ENCODE peak calls at places on chromosomes 13 and 19, in four cellular contexts. A is lower lobe of right lung, Y is A673, F is mucosa of descending colon. X is an unnamed sample.
A peak's percentile ranks its signal among the peaks of the same experiment; 100 is the strongest.

GRCh38 chr13:90510319-90510718 is 837.2 kb upstream of the MIR17HG start:
- DNase-seq in Y (no peak), A (no peak), F (no peak), X (no peak)

GRCh38 chr13:29159871-29160270 is 339.7 kb downstream of the MTUS2 start:
- DNase-seq in Y (no peak), A (no peak), F (no peak), X (no peak)

GRCh38 chr13:61838568-61838967 is 422.9 kb upstream of the PCDH20 start:
- DNase-seq in A (no peak), F (no peak), Y (no peak), X (no peak)

GRCh38 chr13:39675904-39676303 is 20.4 kb downstream of the COG6 start:
- DNase-seq in Y (no peak), F (no peak), A (no peak), X (no peak)

GRCh38 chr13:38376551-38376950 is 26.9 kb downstream of the UFM1 start:
- DNase-seq in Y (no peak), F (no peak), A (no peak), X (no peak)

GRCh38 chr19:12453495-12453894 is 12.7 kb upstream of the ZNF443 start:
- DNase-seq in F (peak; percentile 60), Y (no peak), A (no peak), X (no peak)

GRCh38 chr19:7870571-7871279 is 3.5 kb downstream of the PRR36 start:
- DNase-seq in F (peak; percentile 79), A (no peak), Y (peak; percentile 89), X (peak; percentile 77)

GRCh38 chr13:73133536-73133935 is 74.7 kb downstream of the KLF5 start:
- DNase-seq in Y (no peak), A (no peak), F (peak; percentile 56), X (no peak)

GRCh38 chr13:113742000-113742441 is 17.0 kb upstream of the TMEM255B start:
- DNase-seq in A (peak; percentile 70), F (peak; percentile 58), Y (peak; percentile 55), X (no peak)

GRCh38 chr19:30326076-30326710 is 46.0 kb upstream of the ZNF536 start:
- DNase-seq in A (no peak), Y (no peak), F (no peak), X (no peak)

GRCh38 chr19:18605546-18606280 is 886 bp downstream of the CRLF1 start:
- DNase-seq in F (no peak), Y (no peak), A (no peak), X (no peak)

GRCh38 chr19:53333071-53333465 is 481 bp upstream of the ZNF845 start:
- DNase-seq in Y (no peak), F (peak; percentile 55), A (peak; percentile 66), X (no peak)

GRCh38 chr13:34698953-34699352 is 243.1 kb upstream of the NBEA start:
- DNase-seq in A (no peak), Y (no peak), F (no peak), X (no peak)

GRCh38 chr13:77028202-77028601 is 1.2 kb upstream of the FBXL3 start:
- DNase-seq in Y (no peak), A (no peak), F (no peak), X (no peak)

GRCh38 chr13:40394304-40394983 is 272.0 kb downstream of the FOXO1 start:
- DNase-seq in A (no peak), Y (no peak), F (no peak), X (no peak)

GRCh38 chr13:71879129-71879535 is 12.1 kb upstream of the DACH1 start:
- DNase-seq in F (no peak), Y (peak; percentile 65), A (no peak), X (peak; percentile 29)

GRCh38 chr19:460877-461609 is at the start of gene SHC2:
- DNase-seq in F (peak; percentile 46), Y (no peak), A (no peak), X (no peak)

GRCh38 chr19:11234486-11235075 is 4.8 kb upstream of the ANGPTL8 start:
- DNase-seq in Y (no peak), A (no peak), F (no peak), X (no peak)
- TF ChIP-seq CTCF in Y (no peak), A (no peak), F (no peak), X (no peak)

GRCh38 chr19:38278751-38279150 is 14.4 kb downstream of the SPINT2 start:
- DNase-seq in Y (no peak), F (no peak), A (no peak), X (no peak)

GRCh38 chr19:38277549-38277948 is 13.2 kb downstream of the SPINT2 start:
- DNase-seq in F (no peak), Y (no peak), A (no peak), X (no peak)

GRCh38 chr19:38276942-38277517 is 12.7 kb downstream of the SPINT2 start:
- DNase-seq in A (no peak), F (no peak), Y (no peak), X (no peak)

GRCh38 chr19:38280030-38280921 is 15.9 kb downstream of the SPINT2 start:
- DNase-seq in A (no peak), Y (no peak), F (no peak), X (no peak)

DNA sequence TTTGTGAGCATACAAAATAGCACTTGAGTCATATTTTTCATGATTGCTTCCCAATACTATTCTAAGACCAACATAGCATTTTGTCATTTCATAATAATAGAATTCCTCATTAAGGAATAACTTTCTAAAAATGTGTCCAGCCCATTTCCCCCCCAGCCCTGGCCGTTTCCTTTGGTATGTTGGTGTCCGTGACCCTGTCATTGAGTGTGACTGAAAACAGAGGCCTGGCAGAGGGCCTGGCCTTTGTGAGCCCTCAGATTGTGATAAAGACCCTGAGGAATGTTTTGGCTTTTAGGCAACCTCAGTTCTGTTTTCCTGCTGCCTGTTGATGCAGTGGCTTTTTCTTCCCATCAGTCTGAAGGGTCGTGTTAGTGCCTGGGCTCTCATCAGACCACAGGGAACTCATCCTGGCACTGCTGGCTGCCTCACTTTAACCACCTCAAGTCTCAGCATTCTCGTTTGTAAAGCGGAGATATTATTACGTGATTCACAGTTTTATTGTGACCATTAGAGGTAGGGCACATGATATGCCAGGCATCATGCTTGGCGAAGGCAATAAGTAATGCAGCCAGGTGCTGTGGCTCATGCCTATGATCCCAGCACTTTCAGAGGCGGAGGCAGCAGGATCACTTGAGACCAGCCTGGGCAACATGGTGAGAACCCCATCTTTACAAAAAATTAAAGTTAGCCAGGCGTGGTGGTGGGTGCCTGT is 13.8 kb downstream of the SPINT2 start:
- DNase-seq in A (peak; percentile 62), Y (no peak), F (no peak), X (no peak)
- TF ChIP-seq CTCF in A (no peak), Y (no peak), F (no peak), X (no peak)

GRCh38 chr19:31554360-31554759 is 205.1 kb upstream of the TSHZ3 start:
- DNase-seq in F (no peak), Y (no peak), A (no peak), X (no peak)
- TF ChIP-seq CTCF in F (no peak), Y (no peak), A (no peak), X (no peak)

GRCh38 chr19:50207730-50208129 is 4.3 kb downstream of the MYH14 start:
- DNase-seq in Y (no peak), A (no peak), F (no peak), X (no peak)

GRCh38 chr19:50206191-50206590 is 2.8 kb downstream of the MYH14 start:
- DNase-seq in F (no peak), A (no peak), Y (no peak), X (no peak)

GRCh38 chr19:50204811-50205675 is 1.6 kb downstream of the MYH14 start:
- DNase-seq in A (peak; percentile 91), F (peak; percentile 96), Y (no peak), X (no peak)

GRCh38 chr19:50204081-50204428 is 633 bp downstream of the MYH14 start:
- DNase-seq in A (no peak), Y (no peak), F (no peak), X (no peak)

DNA sequence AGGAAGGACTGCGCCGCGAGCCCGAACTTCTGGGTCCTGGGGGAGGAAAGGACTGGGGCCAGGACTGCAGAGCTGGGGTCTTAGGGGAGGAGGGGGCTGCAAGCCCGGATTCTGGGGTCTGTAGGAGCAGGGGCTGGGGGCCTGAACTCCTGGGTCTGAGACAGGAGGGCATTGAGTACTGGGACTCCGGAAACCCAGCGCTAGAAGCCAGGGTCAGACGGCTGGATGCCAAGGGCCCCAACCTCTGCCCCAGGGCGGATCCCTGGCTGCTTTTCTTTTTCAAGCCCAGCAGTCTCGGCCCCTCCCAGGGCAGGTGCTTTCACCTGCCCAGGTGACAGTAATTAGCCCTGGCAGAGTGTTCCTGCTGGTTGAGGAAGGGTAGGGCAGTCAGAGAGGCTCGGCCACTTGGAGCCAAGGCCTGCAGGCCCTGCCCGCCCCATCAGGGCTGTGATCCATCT is 2.3 kb downstream of the MYH14 start:
- DNase-seq in Y (no peak), F (peak; percentile 91), A (peak; percentile 83), X (no peak)
- TF ChIP-seq CTCF in Y (no peak), F (peak; percentile 43), A (peak; percentile 30), X (no peak)

DNA sequence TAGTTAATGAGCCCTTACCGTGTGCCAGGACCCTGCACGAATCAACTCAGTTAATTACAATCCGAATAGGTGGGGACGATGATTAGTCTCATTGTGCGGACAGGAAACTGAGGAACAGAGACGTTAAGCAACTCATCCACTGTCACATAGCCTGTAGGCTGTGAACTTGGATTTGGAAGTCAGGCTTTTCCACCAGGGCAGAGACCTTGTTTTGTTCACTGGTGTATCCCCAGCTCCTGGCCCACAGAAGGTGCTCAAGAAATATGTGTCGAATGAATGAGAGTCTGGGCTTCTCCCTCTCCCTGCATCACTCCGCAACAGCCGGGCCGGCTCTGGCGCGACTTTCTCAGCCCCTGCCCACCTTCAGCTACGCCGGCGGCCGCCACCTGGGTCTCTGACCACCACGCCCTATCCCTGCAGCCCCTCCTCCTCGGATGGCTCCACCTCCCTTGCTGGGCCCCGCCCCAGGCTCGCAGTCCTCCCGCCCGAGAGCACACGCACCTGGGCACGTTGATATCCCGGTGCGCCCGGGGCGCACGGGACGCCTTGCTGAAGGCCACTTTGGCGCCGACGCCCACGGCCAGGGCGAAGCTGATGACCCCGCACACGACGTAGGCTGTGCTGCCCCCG is 1.3 kb downstream of the SHISA7 start:
- DNase-seq in Y (no peak), F (peak; percentile 56), A (no peak), X (no peak)
- TF ChIP-seq CTCF in Y (no peak), F (no peak), A (no peak), X (no peak)

DNA sequence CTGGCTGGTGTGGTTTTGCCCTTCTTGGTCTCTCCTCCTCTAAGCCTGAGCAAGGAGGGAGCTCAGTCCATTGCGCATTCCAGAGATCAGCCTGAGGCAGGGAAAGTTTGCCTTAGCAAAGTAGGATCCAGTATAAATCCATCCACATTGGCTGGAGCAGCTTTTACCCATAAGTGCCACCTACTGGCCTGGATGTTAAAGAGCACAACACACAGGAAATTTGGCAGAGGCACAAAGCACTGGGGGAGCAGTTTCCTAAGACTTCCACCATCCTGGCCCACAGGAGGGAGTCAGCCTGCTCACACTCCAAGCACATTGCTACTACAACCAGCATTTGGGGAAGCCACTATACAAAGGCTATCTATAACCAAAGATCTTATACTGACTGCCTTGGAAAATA is 1124.2 kb downstream of the SLITRK1 start:
- DNase-seq in Y (peak; percentile 50), F (no peak), A (no peak), X (peak; percentile 10)
- TF ChIP-seq CTCF in Y (peak; percentile 41), F (no peak), A (no peak), X (no peak)

GRCh38 chr19:32219392-32219791 is 126.0 kb upstream of the ZNF507 start:
- DNase-seq in F (no peak), Y (no peak), A (no peak), X (no peak)
- TF ChIP-seq CTCF in F (no peak), Y (no peak), A (no peak), X (no peak)